ENCODE peak calls at places on chromosomes 13 and 19, in ten cellular contexts. J is T-helper 2 cell; U is activated T-helper 1 cell treated with anti-CD3 and anti-CD28 coated beads, Interleukin-12 subunit alpha, Interleukin-12 subunit beta, Interleukin-2, Interleukin-4 antibody, amounts not matched to agents 30 ng/mL and 10 ng/mL and 1 ng/mL, durations not matched to agents 14 hours and 24 hours and 36 hours; D is lower leg skin; C is stimulated activated CD4-positive, alpha-beta T cell treated with anti-CD3 and anti-CD28 coated beads, Interleukin-2, amount 100 ng/mL, for 24 hours; M is activated naive CD4-positive, alpha-beta T cell treated with anti-CD3 and anti-CD28 coated beads, Interleukin-2, amount 50 U/mL, for 16 hours; B is HFF-Myc; F is AG04449; N is NAMALWA; Z is AG10803. V is an unnamed sample.

GRCh38 chr19:18612772-18613588 is at the start of gene TMEM59L:
- DNase-seq in J (peak), U (peak), D (no peak), C (peak), M (peak), B (no peak), F (no peak), N (no peak), Z (no peak), V (peak)

GRCh38 chr13:96652506-96652905 is 341.8 kb downstream of the OXGR1 start:
- DNase-seq in J (no peak), U (no peak), D (no peak), C (no peak), M (no peak), B (no peak), F (no peak), N (no peak), Z (no peak), V (no peak)

GRCh38 chr19:58544591-58545285 is 874 bp downstream of the TRIM28 start:
- DNase-seq in J (peak), U (no peak), D (no peak), C (no peak), M (peak), B (no peak), F (no peak), N (peak), Z (peak), V (no peak)

GRCh38 chr19:38277969-38278680 is 13.8 kb downstream of the SPINT2 start:
- DNase-seq in J (no peak), U (no peak), D (no peak), C (no peak), M (no peak), B (no peak), F (no peak), N (no peak), Z (peak), V (no peak)

GRCh38 chr19:39167461-39168257 is 29.1 kb upstream of the NCCRP1 start:
- DNase-seq in J (no peak), U (no peak), D (no peak), C (no peak), M (no peak), B (no peak), F (no peak), N (no peak), Z (no peak), V (no peak)

GRCh38 chr13:90696254-90696653 is 651.2 kb upstream of the MIR17HG start:
- DNase-seq in J (no peak), U (no peak), D (no peak), C (no peak), M (no peak), B (no peak), F (no peak), N (no peak), Z (peak), V (no peak)

GRCh38 chr19:13010992-13011652 is 15.8 kb downstream of the NFIX start:
- DNase-seq in J (no peak), U (no peak), D (no peak), C (no peak), M (no peak), B (no peak), F (no peak), N (no peak), Z (no peak), V (no peak)

GRCh38 chr19:48798937-48799336 is 11.9 kb downstream of the BCAT2 start:
- DNase-seq in J (no peak), U (no peak), D (no peak), C (no peak), M (no peak), B (no peak), F (no peak), N (no peak), Z (peak), V (no peak)

GRCh38 chr19:18733196-18733647 is 49.7 kb downstream of the CRTC1 start:
- DNase-seq in J (no peak), U (no peak), D (no peak), C (no peak), M (no peak), B (peak), F (peak), N (peak), Z (peak), V (no peak)

V was measured in T-cell.